ENCODE peak calls at places on chromosomes 11 and 22, in four cellular contexts. F is A549, Y is astrocyte of the spinal cord, E is foreskin fibroblast. R is an unnamed sample.

GRCh38 chr11:73414977-73415492 is 38.8 kb downstream of the RELT start:
- DNase-seq in E (peak), Y (peak), F (no peak), R (no peak)

GRCh38 chr22:34356481-34356880 is 436.2 kb upstream of the LARGE1 start:
- DNase-seq in Y (no peak), F (no peak), E (no peak), R (no peak)

GRCh38 chr11:30908857-30909256 is 322.7 kb upstream of the MPPED2 start:
- DNase-seq in E (no peak), Y (no peak), F (no peak), R (no peak)

GRCh38 chr11:111982532-111983186 is 42.5 kb upstream of the DLAT start:
- DNase-seq in E (no peak), F (no peak), Y (no peak), R (no peak)

GRCh38 chr11:45818961-45819605 is 14.1 kb downstream of the SLC35C1 start:
- DNase-seq in Y (no peak), E (no peak), F (no peak), R (no peak)

GRCh38 chr22:33389927-33390326 is 331.7 kb upstream of the SYN3 start:
- DNase-seq in F (no peak), Y (peak), E (no peak), R (no peak)

GRCh38 chr11:111177037-111177988 is 68.2 kb upstream of the POU2AF2 start:
- DNase-seq in Y (no peak), E (no peak), F (no peak), R (no peak)

GRCh38 chr22:50325444-50326224 is 1.2 kb downstream of the DENND6B start:
- DNase-seq in Y (no peak), F (no peak), E (no peak), R (no peak)

GRCh38 chr11:31797227-31798056 is 13.7 kb downstream of the PAX6 start:
- DNase-seq in F (no peak), E (no peak), Y (no peak), R (no peak)

GRCh38 chr11:120108154-120108784 is 29.6 kb downstream of the TRIM29 start:
- DNase-seq in Y (peak), E (peak), F (peak), R (peak)

GRCh38 chr11:124896821-124897391 is 759 bp downstream of the ROBO4 start:
- DNase-seq in E (no peak), Y (no peak), F (no peak), R (no peak)

GRCh38 chr11:61075891-61076290 is 26.4 kb upstream of the CD5 start:
- DNase-seq in E (peak), F (no peak), Y (peak), R (peak)

GRCh38 chr22:20271114-20271994 is 3.2 kb upstream of the RTN4R start:
- DNase-seq in F (no peak), Y (no peak), E (no peak), R (no peak)

GRCh38 chr11:115503886-115504278 is 333 bp downstream of the CADM1 start:
- DNase-seq in F (peak), Y (no peak), E (no peak), R (no peak)

GRCh38 chr11:130403301-130403804 is 25.1 kb downstream of the ADAMTS8 start:
- DNase-seq in E (peak), Y (peak), F (no peak), R (peak)

GRCh38 chr11:69386594-69387408 is 92.8 kb downstream of the MYEOV start:
- DNase-seq in F (no peak), E (no peak), Y (no peak), R (no peak)

GRCh38 chr11:117520201-117520600 is 192.5 kb downstream of the CEP164 start:
- DNase-seq in F (no peak), E (peak), Y (no peak), R (peak)

GRCh38 chr22:29700206-29700948 is 19.4 kb upstream of the CABP7 start:
- DNase-seq in Y (no peak), F (no peak), E (no peak), R (no peak)

GRCh38 chr11:36023922-36024321 is 80.1 kb downstream of the LDLRAD3 start:
- DNase-seq in E (peak), F (no peak), Y (peak), R (peak)

GRCh38 chr11:43632171-43632570 is 48.4 kb upstream of the HSD17B12 start:
- DNase-seq in F (no peak), E (peak), Y (peak), R (peak)

GRCh38 chr22:27107824-27108223 is 450.4 kb downstream of the MIAT start:
- DNase-seq in E (peak), Y (peak), F (peak), R (peak)

GRCh38 chr22:43381693-43382092 is 30.1 kb upstream of the MPPED1 start:
- DNase-seq in Y (no peak), F (no peak), E (no peak), R (no peak)

GRCh38 chr11:43917851-43918250 is 24.6 kb upstream of the C11orf96 start:
- DNase-seq in F (no peak), E (no peak), Y (no peak), R (no peak)

GRCh38 chr11:70500076-70500847 is 101.9 kb downstream of the CTTN start:
- DNase-seq in E (no peak), F (no peak), Y (no peak), R (no peak)

GRCh38 chr11:69902337-69902736 is 83.1 kb upstream of the FGF3 start:
- DNase-seq in Y (no peak), E (no peak), F (no peak), R (no peak)

GRCh38 chr11:126716456-126717083 is 284.0 kb downstream of the KIRREL3 start:
- DNase-seq in F (peak), Y (peak), E (no peak), R (peak)

GRCh38 chr11:118286545-118286944 is 18.0 kb upstream of the CD3E start:
- DNase-seq in F (no peak), E (no peak), Y (no peak), R (no peak)

GRCh38 chr11:44787070-44787469 is 60.3 kb downstream of the TSPAN18 start:
- DNase-seq in E (no peak), F (no peak), Y (no peak), R (no peak)

GRCh38 chr11:114880458-114880857 is 202.1 kb downstream of the NXPE2 start:
- DNase-seq in F (no peak), Y (no peak), E (no peak), R (no peak)

GRCh38 chr11:27541790-27542189 is 35.2 kb upstream of the LIN7C start:
- DNase-seq in E (no peak), Y (no peak), F (no peak), R (no peak)

GRCh38 chr11:118897721-118898310 is 14.1 kb downstream of the CXCR5 start:
- DNase-seq in E (no peak), F (no peak), Y (no peak), R (no peak)

GRCh38 chr11:90241414-90241813 is 18.6 kb upstream of the CHORDC1 start:
- DNase-seq in Y (no peak), E (no peak), F (no peak), R (no peak)

GRCh38 chr22:50505776-50506610 is 1.5 kb downstream of the LMF2 start:
- DNase-seq in F (no peak), Y (no peak), E (no peak), R (no peak)

GRCh38 chr11:291281-292210 is 2.6 kb downstream of the PGGHG start:
- DNase-seq in F (no peak), Y (no peak), E (no peak), R (no peak)

GRCh38 chr11:17716807-17717206 is 2.6 kb upstream of the MYOD1 start:
- DNase-seq in E (no peak), Y (no peak), F (no peak), R (no peak)

GRCh38 chr22:37167981-37168647 is 18.4 kb upstream of the IL2RB start:
- DNase-seq in F (no peak), E (no peak), Y (no peak), R (no peak)

GRCh38 chr11:66607126-66607834 is 9.2 kb upstream of the RBM14 start:
- DNase-seq in Y (peak), F (no peak), E (peak), R (no peak)

GRCh38 chr22:48199667-48200066 is 1437.2 kb downstream of the TBC1D22A start:
- DNase-seq in E (no peak), F (no peak), Y (no peak), R (no peak)

R was measured in PC-3.